ENCODE peak calls at places on chromosomes 13 and 19, in seven cellular contexts. M is Karpas-422; R is psoas muscle; O is stimulated activated CD8-positive, alpha-beta memory T cell treated with anti-CD3 and anti-CD28 coated beads, Interleukin-7, amount 100 ng/mL, for 1 hour; A is left ventricle myocardium superior; T is COLO829; N is GM19239. C is an unnamed sample.

GRCh38 chr13:45678282-45678681 is 23.8 kb upstream of the CBY2 start:
- DNase-seq in M (no peak), R (no peak), O (no peak), A (no peak), T (no peak), N (no peak), C (no peak)

GRCh38 chr13:73228546-73228945 is 169.7 kb downstream of the KLF5 start:
- DNase-seq in M (no peak), R (no peak), O (no peak), A (no peak), T (no peak), N (no peak), C (no peak)

GRCh38 chr19:15871570-15871969 is 26.3 kb downstream of the CYP4F2 start:
- DNase-seq in M (peak; percentile 62), R (no peak), O (no peak), A (no peak), T (no peak), N (no peak), C (peak; percentile 5)

GRCh38 chr19:36032251-36033104 is at the start of gene CLIP3:
- DNase-seq in M (no peak), R (peak; percentile 80), O (no peak), A (peak; percentile 79), T (peak; percentile 64), N (peak; percentile 66), C (no peak)

GRCh38 chr19:36972594-36972993 is 56.5 kb downstream of the ZNF568 start:
- DNase-seq in M (no peak), R (no peak), O (no peak), A (no peak), T (no peak), N (no peak), C (no peak)

GRCh38 chr13:101624981-101625380 is 172.5 kb downstream of the ITGBL1 start:
- DNase-seq in M (no peak), R (no peak), O (no peak), A (no peak), T (no peak), N (no peak), C (no peak)

GRCh38 chr13:114124921-114125320 is 7.5 kb downstream of the RASA3 start:
- DNase-seq in M (no peak), R (peak; percentile 25), O (no peak), A (no peak), T (no peak), N (no peak), C (peak; percentile 72)

GRCh38 chr13:66501187-66501586 is 728.9 kb downstream of the PCDH9 start:
- DNase-seq in M (no peak), R (no peak), O (no peak), A (no peak), T (no peak), N (no peak), C (no peak)

GRCh38 chr19:4374451-4375163 is 25.7 kb downstream of the SH3GL1 start:
- DNase-seq in M (no peak), R (peak; percentile 95), O (no peak), A (peak; percentile 85), T (no peak), N (no peak), C (no peak)

GRCh38 chr13:20270163-20270865 is 38.2 kb upstream of the GJB6 start:
- DNase-seq in M (no peak), R (no peak), O (no peak), A (no peak), T (no peak), N (no peak), C (no peak)

GRCh38 chr13:94886191-94886590 is 173.8 kb upstream of the SOX21 start:
- DNase-seq in M (no peak), R (no peak), O (no peak), A (no peak), T (no peak), N (no peak), C (no peak)

GRCh38 chr19:8209111-8209964 is at the start of gene CERS4:
- DNase-seq in M (peak; percentile 85), R (peak; percentile 81), O (peak; percentile 55), A (peak; percentile 89), T (peak; percentile 79), N (peak; percentile 91), C (peak; percentile 82)

GRCh38 chr19:52648336-52648990 is 10.3 kb upstream of the ZNF83 start:
- DNase-seq in M (no peak), R (no peak), O (no peak), A (no peak), T (no peak), N (no peak), C (no peak)

GRCh38 chr13:40983269-40983668 is 35.8 kb downstream of the ELF1 start:
- DNase-seq in M (no peak), R (no peak), O (no peak), A (no peak), T (no peak), N (no peak), C (no peak)

GRCh38 chr19:47020992-47021496 is 1.4 kb downstream of the NPAS1 start:
- DNase-seq in M (no peak), R (no peak), O (no peak), A (no peak), T (peak; percentile 63), N (no peak), C (no peak)

GRCh38 chr19:50191270-50191669 is 12.2 kb upstream of the MYH14 start:
- DNase-seq in M (no peak), R (no peak), O (no peak), A (no peak), T (no peak), N (no peak), C (no peak)

GRCh38 chr19:55075366-55075998 is at the start of gene EPS8L1:
- DNase-seq in M (no peak), R (no peak), O (no peak), A (no peak), T (no peak), N (no peak), C (no peak)

C was measured in T-cell.